ENCODE peak calls at places on chromosomes 7 and 10, in four cellular contexts. One of them, this sample, is unnamed.
A peak's percentile ranks its signal among the peaks of the same experiment; 100 is the strongest.

GRCh38 chr10:95480901-95481491 is 80.2 kb downstream of the SORBS1 start:
- DNase-seq in AG09319: no peak
- DNase-seq in endothelial cell: no peak
- DNase-seq in EL: no peak
- DNase-seq in this sample: no peak

GRCh38 chr10:124083047-124083739 is 10.2 kb downstream of the CHST15 start:
- DNase-seq in AG09319: no peak
- DNase-seq in EL: no peak
- DNase-seq in endothelial cell: no peak
- DNase-seq in this sample: no peak

GRCh38 chr10:69180525-69181204 is 631 bp downstream of the SUPV3L1 start:
- DNase-seq in EL: peak; percentile 20
- DNase-seq in AG09319: no peak
- DNase-seq in endothelial cell: no peak
- DNase-seq in this sample: no peak

GRCh38 chr10:95346715-95347401 is 56.1 kb upstream of the PDLIM1 start:
- DNase-seq in AG09319: no peak
- DNase-seq in EL: peak; percentile 22
- DNase-seq in endothelial cell: no peak
- DNase-seq in this sample: no peak

GRCh38 chr7:35362341-35362740 is 108.4 kb upstream of the TBX20 start:
- DNase-seq in AG09319: no peak
- DNase-seq in endothelial cell: no peak
- DNase-seq in EL: no peak
- DNase-seq in this sample: no peak

GRCh38 chr7:64640504-64640903 is 25.4 kb upstream of the ZNF107 start:
- DNase-seq in endothelial cell: no peak
- DNase-seq in EL: no peak
- DNase-seq in AG09319: no peak
- DNase-seq in this sample: no peak

GRCh38 chr7:131546583-131547111 is 9.8 kb downstream of the PODXL start:
- DNase-seq in endothelial cell: peak; percentile 70
- DNase-seq in AG09319: no peak
- DNase-seq in EL: peak; percentile 29
- DNase-seq in this sample: no peak

GRCh38 chr7:6651866-6652445 is 14.8 kb downstream of the ZNF316 start:
- DNase-seq in EL: no peak
- DNase-seq in endothelial cell: no peak
- DNase-seq in AG09319: no peak
- DNase-seq in this sample: no peak

GRCh38 chr10:34407227-34407626 is 407.9 kb downstream of the PARD3 start:
- DNase-seq in AG09319: no peak
- DNase-seq in EL: peak; percentile 8
- DNase-seq in endothelial cell: no peak
- DNase-seq in this sample: no peak

GRCh38 chr7:80105706-80106408 is 28.8 kb upstream of the GNAI1 start:
- DNase-seq in endothelial cell: peak; percentile 8
- DNase-seq in EL: no peak
- DNase-seq in AG09319: no peak
- DNase-seq in this sample: no peak

GRCh38 chr10:77927343-77928256 is 1.0 kb upstream of the DLG5 start:
- DNase-seq in AG09319: no peak
- DNase-seq in endothelial cell: no peak
- DNase-seq in EL: peak; percentile 22
- DNase-seq in this sample: no peak

GRCh38 chr7:55326079-55326847 is 38.9 kb upstream of the LANCL2 start:
- DNase-seq in endothelial cell: no peak
- DNase-seq in EL: no peak
- DNase-seq in AG09319: no peak
- DNase-seq in this sample: no peak

This sample was measured in GM04504.